ENCODE peak calls at places on chromosomes 12 and 14, in six cellular contexts. N is DMS153; Z is stimulated activated CD4-positive, alpha-beta T cell treated with anti-CD3 and anti-CD28 coated beads, TNF-alpha, amount 100 ng/mL, for 24 hours; Y is ureter; M is RKO; K is NCI-H1436. R is an unnamed sample.

GRCh38 chr12:106084048-106084671 is 54.6 kb downstream of the NUAK1 start:
- DNase-seq in N (no peak), M (no peak), Y (no peak), K (no peak), Z (no peak), R (no peak)

GRCh38 chr14:73741386-73741875 is 27.2 kb upstream of the PNMA1 start:
- DNase-seq in K (no peak), Y (peak), M (no peak), N (peak), Z (peak), R (no peak)

GRCh38 chr12:15209782-15210181 is 11.4 kb downstream of the RERG start:
- DNase-seq in Y (no peak), N (no peak), M (peak), K (no peak), Z (no peak), R (no peak)

GRCh38 chr14:103190731-103191130 is 67.5 kb downstream of the TNFAIP2 start:
- DNase-seq in K (no peak), Z (no peak), M (no peak), Y (no peak), N (no peak), R (no peak)

GRCh38 chr14:65709576-65709975 is 297.0 kb downstream of the FUT8 start:
- DNase-seq in M (no peak), K (no peak), Y (no peak), N (no peak), Z (no peak), R (no peak)

GRCh38 chr14:67718265-67718664 is 16.6 kb downstream of the RDH12 start:
- DNase-seq in N (no peak), Y (no peak), Z (no peak), M (no peak), K (no peak), R (no peak)

GRCh38 chr12:132026796-132027500 is 77.2 kb downstream of the EP400 start:
- DNase-seq in Z (no peak), Y (no peak), M (no peak), K (no peak), N (no peak), R (no peak)

GRCh38 chr12:87216436-87216835 is 812.8 kb downstream of the C12orf50 start:
- DNase-seq in M (no peak), Y (no peak), K (no peak), N (no peak), Z (no peak), R (no peak)

GRCh38 chr14:22769369-22769768 is 2.9 kb downstream of the OXA1L start:
- DNase-seq in N (no peak), M (no peak), Y (no peak), K (no peak), Z (no peak), R (no peak)

GRCh38 chr14:24322672-24323071 is 11.4 kb downstream of the LTB4R start:
- DNase-seq in N (no peak), K (no peak), Z (no peak), M (no peak), Y (no peak), R (no peak)

GRCh38 chr14:98466807-98467206 is 805.2 kb downstream of the BCL11B start:
- DNase-seq in Y (no peak), Z (no peak), N (no peak), K (no peak), M (no peak), R (no peak)

GRCh38 chr12:30197392-30198047 is 413.8 kb upstream of the TMTC1 start:
- DNase-seq in K (no peak), N (peak), M (peak), Z (no peak), Y (no peak), R (no peak)

GRCh38 chr14:40463886-40464285 is 1031.7 kb upstream of the FBXO33 start:
- DNase-seq in M (no peak), Z (no peak), Y (no peak), N (no peak), K (no peak), R (no peak)

GRCh38 chr12:44379827-44380226 is 496.3 kb downstream of the NELL2 start:
- DNase-seq in N (no peak), Y (no peak), K (no peak), Z (no peak), M (no peak), R (no peak)

GRCh38 chr14:23376477-23377200 is at the start of gene CMTM5:
- DNase-seq in Z (no peak), N (no peak), Y (no peak), K (peak), M (no peak), R (no peak)

GRCh38 chr12:91604897-91605296 is 422.3 kb upstream of the DCN start:
- DNase-seq in N (no peak), K (no peak), Y (no peak), M (no peak), Z (no peak), R (no peak)

R was measured in NCI-H2029 treated with DMSO at 0.1 percent for 48 hours.